ENCODE peak calls at places on chromosomes 13 and 19, in five cellular contexts. X is A549, C is HepG2, R is K562, J is H1. V is an unnamed sample.

GRCh38 chr13:79227418-79227817 is 178.6 kb downstream of the RBM26 start:
- DNase-seq in X (no peak), C (no peak), R (no peak), J (no peak), V (no peak)

GRCh38 chr13:78121459-78122348 is 203.1 kb upstream of the EDNRB start:
- DNase-seq in X (peak), C (peak), R (peak), J (no peak), V (peak)

GRCh38 chr19:42466521-42467436 is 24.0 kb upstream of the CXCL17 start:
- DNase-seq in X (no peak), C (no peak), R (no peak), J (no peak), V (no peak)

GRCh38 chr13:95497307-95497943 is 55.1 kb upstream of the CLDN10 start:
- DNase-seq in X (no peak), C (no peak), R (no peak), J (no peak), V (no peak)

GRCh38 chr19:47518854-47519253 is 4.0 kb upstream of the NAPA start:
- DNase-seq in X (no peak), C (no peak), R (no peak), J (no peak), V (no peak)

GRCh38 chr19:33293255-33294057 is 8.9 kb downstream of the CEBPA start:
- DNase-seq in X (peak), C (peak), R (no peak), J (no peak), V (peak)

GRCh38 chr13:41144576-41144975 is 12.0 kb upstream of the KBTBD6 start:
- DNase-seq in X (no peak), C (no peak), R (no peak), J (no peak), V (no peak)

GRCh38 chr19:18029617-18030338 is 21.8 kb downstream of the ARRDC2 start:
- DNase-seq in X (no peak), C (peak), R (peak), J (no peak), V (peak)

GRCh38 chr13:23639672-23640275 is 69.6 kb downstream of the TNFRSF19 start:
- DNase-seq in X (no peak), C (no peak), R (no peak), J (no peak), V (no peak)

GRCh38 chr19:49422407-49423277 is 599 bp downstream of the PTH2 start:
- DNase-seq in X (peak), C (no peak), R (peak), J (no peak), V (peak)

GRCh38 chr19:13428352-13428751 is 77.9 kb downstream of the CACNA1A start:
- DNase-seq in X (no peak), C (no peak), R (peak), J (no peak), V (peak)

GRCh38 chr19:20078696-20079095 is 896 bp downstream of the ZNF90 start:
- DNase-seq in X (no peak), C (no peak), R (no peak), J (no peak), V (peak)

GRCh38 chr19:24140099-24140498 is 53.1 kb downstream of the ZNF254 start:
- DNase-seq in X (no peak), C (peak), R (no peak), J (no peak), V (peak)

GRCh38 chr13:40389081-40389641 is 277.3 kb downstream of the FOXO1 start:
- DNase-seq in X (no peak), C (no peak), R (no peak), J (no peak), V (no peak)

GRCh38 chr19:14974488-14974887 is 5.2 kb downstream of the SLC1A6 start:
- DNase-seq in X (no peak), C (no peak), R (no peak), J (no peak), V (no peak)

GRCh38 chr13:40316301-40316700 is 350.1 kb downstream of the FOXO1 start:
- DNase-seq in X (no peak), C (no peak), R (no peak), J (no peak), V (no peak)

GRCh38 chr13:110017379-110017778 is 231.0 kb upstream of the IRS2 start:
- DNase-seq in X (peak), C (no peak), R (no peak), J (peak), V (peak)

GRCh38 chr13:40082644-40083043 is 427.2 kb downstream of the COG6 start:
- DNase-seq in X (no peak), C (peak), R (no peak), J (no peak), V (no peak)

GRCh38 chr13:62014299-62014698 is 598.6 kb upstream of the PCDH20 start:
- DNase-seq in X (peak), C (peak), R (no peak), J (no peak), V (peak)

DNA sequence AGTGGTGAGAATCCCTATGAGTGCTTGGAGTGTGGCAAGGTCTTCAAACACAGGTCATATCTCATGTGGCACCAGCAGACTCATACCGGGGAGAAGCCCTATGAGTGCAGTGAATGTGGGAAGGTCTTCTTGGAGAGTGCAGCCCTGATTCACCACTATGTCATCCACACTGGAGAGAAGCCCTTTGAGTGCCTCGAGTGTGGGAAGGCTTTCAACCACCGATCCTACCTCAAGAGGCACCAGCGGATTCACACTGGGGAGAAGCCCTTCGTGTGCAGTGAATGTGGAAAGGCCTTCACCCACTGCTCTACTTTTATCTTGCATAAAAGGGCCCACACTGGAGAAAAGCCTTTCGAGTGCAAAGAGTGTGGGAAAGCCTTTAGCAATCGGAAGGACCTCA is 18.7 kb upstream of the AURKC start:
- DNase-seq in X (no peak), C (no peak), R (no peak), J (no peak), V (peak)
- TF ChIP-seq MAFK in X (no peak), C (no peak), R (no peak), J (no peak), V (no peak)

DNA sequence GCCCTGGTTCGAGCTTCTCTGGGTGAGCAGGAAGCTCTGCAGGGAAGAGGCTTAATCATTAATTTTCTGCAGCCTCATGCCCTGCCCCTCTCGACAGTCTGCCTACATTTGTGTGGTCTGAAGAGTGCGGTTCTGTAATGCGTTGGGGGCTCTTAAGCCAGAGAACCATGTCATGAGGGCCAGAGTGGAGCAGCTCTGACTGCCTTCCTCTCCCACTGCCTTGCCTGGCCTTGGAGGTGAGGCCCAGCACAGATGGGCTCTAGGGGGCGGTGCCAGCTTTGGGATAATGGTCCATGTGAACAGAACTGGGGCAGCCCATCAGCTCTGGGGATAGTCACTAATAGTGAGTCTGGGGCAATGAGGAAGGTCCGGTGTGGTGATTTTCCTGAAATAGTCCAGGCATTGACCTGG is 5.7 kb downstream of the FGF9 start:
- DNase-seq in X (no peak), C (no peak), R (no peak), J (no peak), V (no peak)
- TF ChIP-seq MAFK in X (no peak), C (no peak), R (no peak), J (no peak), V (no peak)

GRCh38 chr13:75876371-75877050 is 240.4 kb downstream of the LMO7 start:
- DNase-seq in X (peak), C (peak), R (peak), J (peak), V (peak)
- TF ChIP-seq MAFK in X (no peak), C (no peak), R (no peak), J (no peak), V (no peak)

DNA sequence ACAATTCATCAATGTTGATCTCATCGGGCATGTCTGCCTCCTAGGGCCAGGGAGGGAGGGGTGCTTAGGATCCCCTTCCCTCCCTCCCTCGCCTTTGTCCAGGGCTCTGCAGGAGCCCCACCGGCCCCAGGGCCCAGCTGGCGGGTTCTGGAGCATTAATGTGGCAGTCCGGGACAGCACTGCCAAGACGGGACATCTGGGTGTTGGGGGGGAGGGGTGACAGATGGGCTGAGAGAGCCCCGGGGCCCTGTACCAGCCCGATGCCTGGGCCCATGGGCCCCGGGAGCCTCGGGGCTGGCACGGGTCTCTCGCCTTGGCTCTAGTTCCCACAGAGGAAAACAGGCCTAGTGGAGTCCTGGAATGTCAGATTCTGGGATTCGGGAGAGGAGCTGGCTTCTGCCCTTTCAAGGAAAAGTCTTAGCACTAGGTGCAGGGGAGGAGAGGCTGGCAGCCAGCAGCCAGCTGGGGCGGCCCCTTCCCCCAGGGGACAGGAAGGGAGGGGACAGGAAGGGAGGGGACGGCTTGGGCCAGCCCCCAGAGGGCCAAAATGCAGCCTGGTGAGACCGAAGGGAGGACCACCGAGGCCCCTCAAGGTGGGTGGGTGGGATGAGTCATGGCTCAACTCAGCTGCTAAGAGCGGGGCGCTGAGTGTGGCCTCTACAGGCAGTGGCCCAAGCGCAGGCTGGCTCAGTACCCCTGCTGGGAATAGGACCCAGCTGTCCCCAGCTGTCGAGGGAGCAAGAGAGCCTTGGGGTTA is 3.1 kb downstream of the PPP1R14A start:
- DNase-seq in X (no peak), C (no peak), R (peak), J (no peak), V (no peak)
- TF ChIP-seq MAFK in X (no peak), C (no peak), R (no peak), J (no peak), V (no peak)

GRCh38 chr13:112254900-112255299 is 121.3 kb upstream of the SPACA7 start:
- DNase-seq in X (no peak), C (no peak), R (no peak), J (no peak), V (no peak)
- TF ChIP-seq MAFK in X (no peak), C (no peak), R (no peak), J (no peak), V (no peak)

DNA sequence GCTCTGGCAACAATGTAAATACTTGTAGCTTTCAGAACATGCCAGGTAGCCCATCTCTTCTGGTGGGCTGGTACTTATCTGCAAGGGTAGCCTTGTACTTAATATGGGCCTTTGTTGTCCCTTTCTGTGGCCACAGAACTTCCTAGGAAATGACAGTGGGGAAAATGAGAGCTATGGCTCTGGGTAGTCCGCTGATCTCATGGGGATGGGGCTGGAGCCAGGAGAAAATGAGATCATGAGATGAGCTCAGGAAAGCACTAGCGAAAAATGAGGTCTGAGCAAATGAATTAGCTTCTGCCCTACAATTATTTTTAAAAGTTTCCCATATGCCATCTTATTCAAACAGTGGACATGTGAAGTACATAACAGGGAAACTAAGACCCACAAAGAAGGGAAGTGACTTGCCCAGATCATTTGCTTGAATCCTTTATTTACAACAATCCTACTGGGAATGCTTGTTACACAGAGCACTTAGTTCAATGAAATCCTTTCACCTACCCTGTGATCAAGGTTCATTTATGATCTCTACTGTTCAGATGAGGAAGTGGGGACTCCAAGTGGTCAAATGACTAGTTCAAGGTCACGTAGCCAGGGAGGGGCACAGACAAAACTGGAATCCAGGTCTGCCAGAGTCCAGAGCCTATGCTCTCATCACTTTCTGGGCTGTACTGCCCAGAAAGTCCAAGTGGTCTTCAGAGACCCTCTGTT is 87.1 kb downstream of the PTPRS start:
- DNase-seq in X (no peak), C (peak), R (no peak), J (no peak), V (peak)
- TF ChIP-seq MAFK in X (no peak), C (no peak), R (no peak), J (no peak), V (no peak)

GRCh38 chr19:3132971-3133792 is 2.7 kb upstream of the GNA15 start:
- DNase-seq in X (no peak), C (no peak), R (peak), J (no peak), V (peak)
- TF ChIP-seq MAFK in X (no peak), C (no peak), R (peak), J (no peak), V (no peak)